ENCODE peak calls at places on chromosomes 11 and 22, in four cellular contexts. R, C, W and Y are unnamed samples.

GRCh38 chr11:101880208-101880607 is 34.6 kb upstream of the CEP126 start:
- DNase-seq in R (peak), C (peak), W (no peak), Y (no peak)

GRCh38 chr11:9850224-9850895 is 186.5 kb downstream of the SWAP70 start:
- DNase-seq in R (peak), C (no peak), W (no peak), Y (no peak)

GRCh38 chr11:73423506-73423905 is 47.3 kb downstream of the RELT start:
- DNase-seq in R (no peak), C (no peak), W (no peak), Y (no peak)

GRCh38 chr22:37240240-37240940 is 3.7 kb downstream of the RAC2 start:
- DNase-seq in R (no peak), C (no peak), W (no peak), Y (no peak)

GRCh38 chr11:63564056-63564784 is 1.0 kb upstream of the PLAAT2 start:
- DNase-seq in R (no peak), C (no peak), W (no peak), Y (no peak)

GRCh38 chr11:130897262-130898182 is 18.8 kb downstream of the SNX19 start:
- DNase-seq in R (peak), C (no peak), W (peak), Y (peak)

GRCh38 chr11:102280237-102280833 is 36.9 kb upstream of the BIRC3 start:
- DNase-seq in R (no peak), C (no peak), W (no peak), Y (no peak)

GRCh38 chr11:105906517-105906916 is 115.5 kb downstream of the MSANTD4 start:
- DNase-seq in R (no peak), C (no peak), W (no peak), Y (no peak)

GRCh38 chr11:102359372-102359771 is 12.4 kb downstream of the BIRC2 start:
- DNase-seq in R (no peak), C (no peak), W (no peak), Y (no peak)

GRCh38 chr11:13669544-13670488 is 1.3 kb downstream of the FAR1 start:
- DNase-seq in R (peak), C (peak), W (no peak), Y (no peak)

GRCh38 chr11:75345455-75346224 is 5.8 kb downstream of the ARRB1 start:
- DNase-seq in R (no peak), C (no peak), W (no peak), Y (no peak)

GRCh38 chr11:82898242-82898641 is 2.0 kb downstream of the PRCP start:
- DNase-seq in R (no peak), C (peak), W (no peak), Y (no peak)
- H3K4me3 ChIP-seq in R (no peak), C (peak), W (no peak), Y (peak)

GRCh38 chr11:1263036-1263435 is 40.2 kb downstream of the MUC5B start:
- DNase-seq in R (no peak), C (no peak), W (no peak), Y (peak)

GRCh38 chr11:1260023-1260501 is 37.2 kb downstream of the MUC5B start:
- DNase-seq in R (peak), C (peak), W (no peak), Y (peak)

GRCh38 chr11:1260620-1261019 is 37.8 kb downstream of the MUC5B start:
- DNase-seq in R (no peak), C (no peak), W (no peak), Y (peak)

GRCh38 chr11:1262172-1263006 is 39.5 kb downstream of the MUC5B start:
- DNase-seq in R (peak), C (peak), W (peak), Y (peak)

GRCh38 chr11:1261241-1262071 is 38.6 kb downstream of the MUC5B start:
- DNase-seq in R (no peak), C (no peak), W (no peak), Y (no peak)
- H3K4me3 ChIP-seq in R (no peak), C (no peak), W (no peak), Y (no peak)

DNA sequence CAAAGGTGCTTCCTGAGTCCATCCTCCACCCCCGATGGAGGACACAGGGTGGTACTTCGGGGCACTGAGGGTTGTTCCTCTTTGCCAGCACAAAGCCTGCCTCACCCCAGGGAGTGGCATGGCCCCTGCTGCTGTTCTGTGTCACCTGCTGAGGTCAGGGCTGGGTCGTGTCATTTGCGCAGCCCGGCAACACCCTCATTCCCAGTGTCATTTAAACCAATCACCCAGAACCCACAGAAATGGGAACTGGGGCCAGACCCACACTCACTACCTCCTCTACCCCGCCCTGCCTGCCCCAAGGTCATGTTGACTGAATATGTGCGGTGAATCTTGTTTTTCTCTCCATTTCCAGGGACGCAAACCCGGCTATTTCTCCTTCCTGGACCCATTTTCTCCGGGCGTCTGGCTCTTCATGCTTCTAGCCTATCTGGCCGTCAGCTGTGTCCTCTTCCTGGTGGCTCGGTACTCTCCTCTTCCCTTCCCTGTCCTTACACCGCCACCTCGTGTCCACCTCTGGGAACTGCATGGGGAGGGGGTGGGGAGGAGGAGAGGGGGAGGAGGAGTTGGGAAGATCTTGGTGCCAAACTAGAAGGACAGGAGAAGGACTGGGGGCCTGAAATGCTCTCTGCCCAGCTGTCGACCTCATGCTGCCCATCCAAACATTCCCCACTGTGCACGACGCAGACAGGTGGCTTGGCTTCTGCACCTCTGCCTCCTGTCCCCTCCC is 71.2 kb upstream of the TBCEL start:
- DNase-seq in R (peak), C (peak), W (peak), Y (peak)
- H3K4me3 ChIP-seq in R (no peak), C (no peak), W (no peak), Y (no peak)

DNA sequence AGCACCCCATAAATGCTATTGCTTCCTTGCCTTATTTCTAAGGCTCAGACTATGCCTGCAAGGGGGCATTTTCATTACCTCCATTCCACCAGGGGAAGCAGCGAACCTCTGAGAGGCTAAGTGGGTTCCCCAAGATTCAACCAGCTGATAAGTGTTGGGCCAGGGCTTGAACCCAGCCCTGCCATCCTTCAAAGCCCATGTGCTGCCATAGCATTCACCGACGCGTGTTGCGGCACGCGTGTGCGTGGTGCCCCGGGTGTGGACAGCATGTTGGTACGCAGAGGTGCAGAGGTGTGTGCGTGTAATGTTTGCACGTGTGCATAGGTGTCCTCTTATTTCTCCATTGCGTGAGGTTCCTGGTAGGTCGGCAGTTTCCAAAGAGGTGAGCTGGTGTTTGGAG is 66.0 kb upstream of the PPARA start:
- DNase-seq in R (no peak), C (no peak), W (no peak), Y (peak)
- H3K4me3 ChIP-seq in R (no peak), C (no peak), W (peak), Y (no peak)

DNA sequence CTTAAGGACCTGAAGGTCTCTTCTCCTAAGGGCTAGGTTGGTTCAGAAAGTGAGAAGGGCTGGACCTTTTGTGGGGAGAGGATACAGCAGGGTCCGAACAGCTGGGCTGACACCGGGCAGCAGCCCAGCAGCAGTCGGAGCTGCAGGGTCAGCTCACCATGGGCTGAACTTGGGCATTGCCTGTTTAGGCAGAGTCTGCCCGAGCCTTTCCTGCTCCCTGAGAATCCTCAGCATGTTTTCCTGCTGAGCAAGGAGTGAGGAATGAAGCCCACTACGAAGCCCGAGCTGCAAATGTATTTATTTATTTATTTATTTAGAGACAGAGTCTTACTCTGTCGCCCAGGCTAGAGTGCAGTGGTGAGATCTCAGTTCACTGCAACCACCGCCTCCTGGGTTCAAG is 83.9 kb downstream of the PTPRJ start:
- DNase-seq in R (peak), C (no peak), W (no peak), Y (no peak)
- H3K4me3 ChIP-seq in R (no peak), C (no peak), W (no peak), Y (no peak)

GRCh38 chr11:68032003-68032402 is 1.5 kb downstream of the NDUFS8 start:
- DNase-seq in R (no peak), C (no peak), W (no peak), Y (peak)
- H3K4me3 ChIP-seq in R (no peak), C (peak), W (no peak), Y (no peak)

DNA sequence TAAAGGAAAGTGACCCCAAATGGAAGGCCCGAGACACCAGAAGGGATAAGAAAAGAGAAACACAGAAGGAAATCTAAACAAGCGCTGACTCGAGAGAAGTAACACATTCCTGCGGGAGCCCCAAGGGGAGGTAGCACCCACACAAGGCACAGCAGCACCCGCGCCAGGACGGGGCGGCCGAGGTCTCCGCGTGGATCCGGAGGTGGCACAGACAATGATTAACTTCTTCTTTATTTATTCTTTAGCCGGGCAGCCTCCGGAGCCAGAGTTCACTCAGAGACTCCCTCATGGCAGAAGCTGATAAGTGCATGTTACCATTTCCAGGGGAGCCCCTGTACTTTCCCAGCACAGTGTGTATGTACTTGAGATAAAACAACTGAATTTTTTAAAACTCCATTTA is 5.1 kb downstream of the TOLLIP start:
- DNase-seq in R (no peak), C (no peak), W (no peak), Y (no peak)
- H3K4me3 ChIP-seq in R (no peak), C (no peak), W (no peak), Y (no peak)

GRCh38 chr22:25746012-25746373 is 4.0 kb downstream of the MYO18B start:
- DNase-seq in R (peak), C (no peak), W (no peak), Y (no peak)
- H3K4me3 ChIP-seq in R (no peak), C (no peak), W (no peak), Y (peak)